ENCODE peak calls at places on chromosome 14, in six cellular contexts. F is RWPE2, O is foreskin fibroblast, D is breast epithelium, A is Peyer's patch, L is upper lobe of right lung. I is an unnamed sample.

GRCh38 chr14:45426685-45427282 is 173.8 kb upstream of the MIS18BP1 start:
- DNase-seq in F (no peak), L (no peak), A (no peak), O (peak), D (no peak), I (no peak)

GRCh38 chr14:60819575-60819974 is 85.0 kb downstream of the MNAT1 start:
- DNase-seq in L (no peak), F (no peak), A (no peak), D (no peak), O (no peak), I (no peak)

GRCh38 chr14:64591809-64592208 is 42.0 kb downstream of the PPP1R36 start:
- DNase-seq in F (no peak), D (no peak), A (no peak), L (no peak), O (no peak), I (no peak)

GRCh38 chr14:23550827-23551265 is 719 bp downstream of the ZFHX2 start:
- DNase-seq in L (peak), O (no peak), F (no peak), A (no peak), D (no peak), I (no peak)

GRCh38 chr14:51422704-51423103 is 182.7 kb downstream of the TMX1 start:
- DNase-seq in D (no peak), L (no peak), O (no peak), F (no peak), A (no peak), I (no peak)

GRCh38 chr14:72517736-72518135 is 376.2 kb downstream of the DPF3 start:
- DNase-seq in L (no peak), D (no peak), A (no peak), O (no peak), F (no peak), I (no peak)

GRCh38 chr14:103707329-103708263 is 7.7 kb downstream of the XRCC3 start:
- DNase-seq in O (peak), D (no peak), A (no peak), F (no peak), L (no peak), I (no peak)

GRCh38 chr14:87613856-87614255 is 379.1 kb downstream of the GALC start:
- DNase-seq in D (no peak), F (no peak), O (no peak), L (no peak), A (no peak), I (no peak)

GRCh38 chr14:34873591-34874385 is 1.4 kb downstream of the BAZ1A start:
- DNase-seq in A (peak), D (peak), L (peak), O (peak), F (peak), I (peak)

GRCh38 chr14:75981426-75981825 is 369 bp downstream of the TGFB3 start:
- DNase-seq in D (no peak), O (no peak), A (no peak), L (no peak), F (no peak), I (no peak)

GRCh38 chr14:92280554-92281262 is 42.3 kb upstream of the SLC24A4 start:
- DNase-seq in D (no peak), O (no peak), A (no peak), F (no peak), L (no peak), I (no peak)

GRCh38 chr14:58749066-58749669 is 111.4 kb downstream of the DACT1 start:
- DNase-seq in L (no peak), A (no peak), D (no peak), F (no peak), O (peak), I (no peak)

GRCh38 chr14:34348592-34348991 is 113.4 kb downstream of the SPTSSA start:
- DNase-seq in A (no peak), D (no peak), O (no peak), F (no peak), L (no peak), I (no peak)

GRCh38 chr14:101132051-101132541 is 228.6 kb upstream of the RTL1 start:
- DNase-seq in F (no peak), A (no peak), L (no peak), D (no peak), O (no peak), I (no peak)

GRCh38 chr14:31025335-31026075 is at the start of gene AP4S1:
- DNase-seq in A (peak), F (peak), O (no peak), D (peak), L (peak), I (peak)

GRCh38 chr14:79947440-79947839 is 263.9 kb downstream of the DIO2 start:
- DNase-seq in A (no peak), L (no peak), F (no peak), O (no peak), D (no peak), I (no peak)

GRCh38 chr14:23512156-23512555 is 39.4 kb downstream of the ZFHX2 start:
- DNase-seq in A (no peak), O (no peak), F (no peak), D (no peak), L (no peak), I (no peak)

GRCh38 chr14:23209651-23210423 is 26.4 kb upstream of the SLC7A8 start:
- DNase-seq in F (no peak), O (peak), L (no peak), A (no peak), D (no peak), I (no peak)

GRCh38 chr14:60637490-60638452 is 11.5 kb downstream of the SIX1 start:
- DNase-seq in O (no peak), F (peak), A (peak), L (no peak), D (no peak), I (peak)

GRCh38 chr14:105163040-105163742 is 5.4 kb downstream of the JAG2 start:
- DNase-seq in O (no peak), D (no peak), F (no peak), A (no peak), L (no peak), I (no peak)

DNA sequence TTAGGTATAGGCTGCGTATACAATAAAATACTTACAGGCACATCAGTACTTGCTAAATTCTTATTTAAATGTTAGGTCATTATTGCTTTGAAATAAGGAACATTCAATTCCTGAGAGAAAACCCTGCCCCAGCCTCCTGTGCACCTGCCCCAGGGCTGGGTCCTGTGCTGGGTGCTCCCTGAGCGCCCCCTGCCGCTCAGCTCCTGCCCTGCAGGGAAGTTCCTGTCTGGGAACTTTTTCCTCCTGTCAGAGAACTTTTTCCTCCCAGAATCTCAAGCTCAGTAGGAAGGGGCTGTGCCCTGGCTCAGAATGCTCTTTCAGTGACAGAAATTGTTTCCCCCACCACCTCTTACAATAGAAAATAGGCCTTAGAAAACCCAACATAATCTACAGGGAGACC is 751.1 kb downstream of the TMEM121 start:
- DNase-seq in A (no peak), D (no peak), O (no peak), L (no peak), F (no peak), I (no peak)
- TF ChIP-seq CTCF in A (peak), D (no peak), O (no peak), L (peak), F (peak), I (no peak)

GRCh38 chr14:33061667-33062325 is 123.1 kb downstream of the NPAS3 start:
- DNase-seq in L (no peak), A (no peak), O (no peak), D (no peak), F (no peak), I (no peak)
- TF ChIP-seq CTCF in L (no peak), A (no peak), O (no peak), D (no peak), F (no peak), I (no peak)

GRCh38 chr14:74675219-74675618 is 37.7 kb downstream of the AREL1 start:
- DNase-seq in F (no peak), O (no peak), L (no peak), A (no peak), D (no peak), I (no peak)
- TF ChIP-seq CTCF in F (no peak), O (no peak), L (no peak), A (no peak), D (no peak), I (no peak)

DNA sequence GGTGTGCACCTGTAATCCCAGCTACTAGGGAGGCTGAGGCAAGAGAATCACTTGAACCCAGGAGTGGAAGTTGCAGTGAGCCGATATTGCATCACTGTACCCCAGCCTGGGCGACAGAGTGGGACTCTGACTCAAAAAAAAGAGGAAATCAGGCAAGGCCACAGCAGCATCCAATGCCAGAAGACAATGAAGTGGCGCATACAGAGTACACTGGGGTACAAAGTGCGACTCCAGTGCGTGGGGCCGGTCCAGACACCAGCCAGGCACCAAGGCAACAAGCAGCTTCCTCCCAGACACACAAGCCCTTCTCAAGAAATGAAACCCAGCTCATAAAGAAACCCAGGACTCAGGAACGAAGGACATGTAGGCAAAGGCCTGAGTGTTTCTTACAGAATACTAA is 28.2 kb downstream of the TTC7B start:
- DNase-seq in F (peak), D (no peak), O (no peak), L (peak), A (no peak), I (no peak)
- TF ChIP-seq CTCF in F (no peak), D (no peak), O (no peak), L (no peak), A (no peak), I (no peak)

GRCh38 chr14:50311337-50311973 is 574 bp downstream of the L2HGDH start:
- DNase-seq in O (no peak), D (no peak), L (no peak), A (no peak), F (no peak), I (no peak)
- TF ChIP-seq CTCF in O (peak), D (peak), L (peak), A (peak), F (peak), I (peak)